ENCODE peak calls at places on chromosomes 11 and 22, in eight cellular contexts. One of them, this sample, is unnamed.

GRCh38 chr22:17724241-17724640 is 50.0 kb downstream of the BID start:
- DNase-seq in esophagus squamous epithelium: no peak
- DNase-seq in sigmoid colon: no peak
- DNase-seq in HCT116: no peak
- DNase-seq in stomach: no peak
- DNase-seq in heart left ventricle: no peak
- DNase-seq in adrenal gland: no peak
- DNase-seq in vagina: no peak
- DNase-seq in this sample: no peak

GRCh38 chr11:3129591-3130268 is 35.4 kb downstream of the OSBPL5 start:
- DNase-seq in esophagus squamous epithelium: no peak
- DNase-seq in sigmoid colon: peak; percentile 53
- DNase-seq in HCT116: no peak
- DNase-seq in stomach: no peak
- DNase-seq in heart left ventricle: peak; percentile 19
- DNase-seq in adrenal gland: no peak
- DNase-seq in vagina: no peak
- DNase-seq in this sample: peak; percentile 13

GRCh38 chr22:21725956-21726649 is 9.5 kb downstream of the YPEL1 start:
- DNase-seq in esophagus squamous epithelium: no peak
- DNase-seq in sigmoid colon: no peak
- DNase-seq in HCT116: no peak
- DNase-seq in stomach: no peak
- DNase-seq in heart left ventricle: no peak
- DNase-seq in adrenal gland: no peak
- DNase-seq in vagina: no peak
- DNase-seq in this sample: no peak

GRCh38 chr11:2525166-2525861 is 80.5 kb downstream of the KCNQ1 start:
- DNase-seq in esophagus squamous epithelium: no peak
- DNase-seq in sigmoid colon: peak; percentile 53
- DNase-seq in HCT116: no peak
- DNase-seq in stomach: peak; percentile 61
- DNase-seq in heart left ventricle: peak; percentile 22
- DNase-seq in adrenal gland: peak; percentile 24
- DNase-seq in vagina: no peak
- DNase-seq in this sample: peak; percentile 44

GRCh38 chr11:63915961-63916836 is 765 bp downstream of the RCOR2 start:
- DNase-seq in esophagus squamous epithelium: no peak
- DNase-seq in sigmoid colon: no peak
- DNase-seq in HCT116: no peak
- DNase-seq in stomach: peak; percentile 37
- DNase-seq in heart left ventricle: peak; percentile 70
- DNase-seq in adrenal gland: peak; percentile 30
- DNase-seq in vagina: no peak
- DNase-seq in this sample: no peak

GRCh38 chr22:42461511-42461910 is 29.3 kb upstream of the NFAM1 start:
- DNase-seq in esophagus squamous epithelium: no peak
- DNase-seq in sigmoid colon: no peak
- DNase-seq in HCT116: no peak
- DNase-seq in stomach: no peak
- DNase-seq in heart left ventricle: no peak
- DNase-seq in adrenal gland: no peak
- DNase-seq in vagina: no peak
- DNase-seq in this sample: no peak

GRCh38 chr11:21723681-21724080 is 469.2 kb upstream of the ANO5 start:
- DNase-seq in esophagus squamous epithelium: no peak
- DNase-seq in sigmoid colon: no peak
- DNase-seq in HCT116: no peak
- DNase-seq in stomach: no peak
- DNase-seq in heart left ventricle: no peak
- DNase-seq in adrenal gland: no peak
- DNase-seq in vagina: no peak
- DNase-seq in this sample: no peak

GRCh38 chr22:23548501-23549197 is 31.4 kb downstream of the IGLL1 start:
- DNase-seq in esophagus squamous epithelium: no peak
- DNase-seq in sigmoid colon: peak; percentile 45
- DNase-seq in HCT116: no peak
- DNase-seq in stomach: no peak
- DNase-seq in heart left ventricle: no peak
- DNase-seq in adrenal gland: no peak
- DNase-seq in vagina: no peak
- DNase-seq in this sample: no peak

GRCh38 chr11:30631148-30631547 is 45.0 kb upstream of the MPPED2 start:
- DNase-seq in esophagus squamous epithelium: no peak
- DNase-seq in sigmoid colon: no peak
- DNase-seq in HCT116: no peak
- DNase-seq in stomach: no peak
- DNase-seq in heart left ventricle: no peak
- DNase-seq in adrenal gland: no peak
- DNase-seq in vagina: no peak
- DNase-seq in this sample: no peak

GRCh38 chr11:66420671-66421476 is at the start of gene NPAS4:
- DNase-seq in esophagus squamous epithelium: no peak
- DNase-seq in sigmoid colon: no peak
- DNase-seq in HCT116: no peak
- DNase-seq in stomach: no peak
- DNase-seq in heart left ventricle: no peak
- DNase-seq in adrenal gland: no peak
- DNase-seq in vagina: no peak
- DNase-seq in this sample: no peak

GRCh38 chr11:64694821-64695365 is 28.1 kb downstream of the NRXN2 start:
- DNase-seq in esophagus squamous epithelium: no peak
- DNase-seq in sigmoid colon: no peak
- DNase-seq in HCT116: no peak
- DNase-seq in stomach: no peak
- DNase-seq in heart left ventricle: no peak
- DNase-seq in adrenal gland: no peak
- DNase-seq in vagina: no peak
- DNase-seq in this sample: no peak

GRCh38 chr11:121780971-121781370 is 328.2 kb upstream of the SORL1-AS1 start:
- DNase-seq in esophagus squamous epithelium: no peak
- DNase-seq in sigmoid colon: no peak
- DNase-seq in HCT116: no peak
- DNase-seq in stomach: no peak
- DNase-seq in heart left ventricle: no peak
- DNase-seq in adrenal gland: no peak
- DNase-seq in vagina: no peak
- DNase-seq in this sample: no peak

GRCh38 chr11:121770933-121771332 is 318.2 kb upstream of the SORL1-AS1 start:
- DNase-seq in esophagus squamous epithelium: no peak
- DNase-seq in sigmoid colon: no peak
- DNase-seq in HCT116: no peak
- DNase-seq in stomach: no peak
- DNase-seq in heart left ventricle: no peak
- DNase-seq in adrenal gland: no peak
- DNase-seq in vagina: no peak
- DNase-seq in this sample: no peak

GRCh38 chr11:121777056-121777455 is 324.3 kb upstream of the SORL1-AS1 start:
- DNase-seq in esophagus squamous epithelium: no peak
- DNase-seq in sigmoid colon: no peak
- DNase-seq in HCT116: no peak
- DNase-seq in stomach: no peak
- DNase-seq in heart left ventricle: no peak
- DNase-seq in adrenal gland: no peak
- DNase-seq in vagina: no peak
- DNase-seq in this sample: no peak

DNA sequence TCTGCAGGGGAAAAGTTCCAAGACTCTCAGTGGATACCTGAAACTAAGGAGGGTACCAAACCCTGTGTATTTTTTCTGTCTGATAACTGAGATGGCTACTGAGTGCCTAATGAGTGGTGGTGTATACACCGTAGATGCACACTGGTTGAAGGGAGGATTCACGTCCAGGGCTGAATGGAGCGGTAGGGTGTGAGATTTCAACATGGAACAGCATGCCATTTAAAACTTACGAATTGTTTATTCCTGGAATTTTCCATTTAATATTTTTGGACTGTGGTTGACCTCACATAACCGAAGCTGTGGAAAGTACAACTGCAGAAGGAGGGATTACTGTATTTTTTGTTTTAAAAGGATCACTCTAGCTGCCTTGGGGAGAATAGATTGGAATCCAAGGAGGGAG is 322.5 kb upstream of the SORL1-AS1 start:
- DNase-seq in esophagus squamous epithelium: no peak
- DNase-seq in sigmoid colon: no peak
- DNase-seq in HCT116: no peak
- DNase-seq in stomach: no peak
- DNase-seq in heart left ventricle: no peak
- DNase-seq in adrenal gland: no peak
- DNase-seq in vagina: no peak
- DNase-seq in this sample: no peak
- TF ChIP-seq POLR2A in esophagus squamous epithelium: no peak
- TF ChIP-seq POLR2A in sigmoid colon: no peak
- TF ChIP-seq POLR2A in HCT116: no peak
- TF ChIP-seq POLR2A in stomach: no peak
- TF ChIP-seq POLR2A in heart left ventricle: no peak
- TF ChIP-seq POLR2A in adrenal gland: no peak
- TF ChIP-seq POLR2A in vagina: no peak
- TF ChIP-seq POLR2A in this sample: no peak

GRCh38 chr11:94885581-94885980 is 87.8 kb downstream of the CWC15 start:
- DNase-seq in esophagus squamous epithelium: no peak
- DNase-seq in sigmoid colon: no peak
- DNase-seq in HCT116: no peak
- DNase-seq in stomach: no peak
- DNase-seq in heart left ventricle: no peak
- DNase-seq in adrenal gland: no peak
- DNase-seq in vagina: no peak
- DNase-seq in this sample: no peak

GRCh38 chr11:94884322-94884721 is 89.0 kb downstream of the CWC15 start:
- DNase-seq in esophagus squamous epithelium: no peak
- DNase-seq in sigmoid colon: no peak
- DNase-seq in HCT116: no peak
- DNase-seq in stomach: no peak
- DNase-seq in heart left ventricle: no peak
- DNase-seq in adrenal gland: no peak
- DNase-seq in vagina: no peak
- DNase-seq in this sample: no peak

GRCh38 chr11:94882931-94883330 is 90.4 kb downstream of the CWC15 start:
- DNase-seq in esophagus squamous epithelium: no peak
- DNase-seq in sigmoid colon: no peak
- DNase-seq in HCT116: no peak
- DNase-seq in stomach: no peak
- DNase-seq in heart left ventricle: no peak
- DNase-seq in adrenal gland: no peak
- DNase-seq in vagina: no peak
- DNase-seq in this sample: no peak

GRCh38 chr11:94883878-94884277 is 89.5 kb downstream of the CWC15 start:
- DNase-seq in esophagus squamous epithelium: no peak
- DNase-seq in sigmoid colon: no peak
- DNase-seq in HCT116: no peak
- DNase-seq in stomach: no peak
- DNase-seq in heart left ventricle: no peak
- DNase-seq in adrenal gland: no peak
- DNase-seq in vagina: no peak
- DNase-seq in this sample: no peak

DNA sequence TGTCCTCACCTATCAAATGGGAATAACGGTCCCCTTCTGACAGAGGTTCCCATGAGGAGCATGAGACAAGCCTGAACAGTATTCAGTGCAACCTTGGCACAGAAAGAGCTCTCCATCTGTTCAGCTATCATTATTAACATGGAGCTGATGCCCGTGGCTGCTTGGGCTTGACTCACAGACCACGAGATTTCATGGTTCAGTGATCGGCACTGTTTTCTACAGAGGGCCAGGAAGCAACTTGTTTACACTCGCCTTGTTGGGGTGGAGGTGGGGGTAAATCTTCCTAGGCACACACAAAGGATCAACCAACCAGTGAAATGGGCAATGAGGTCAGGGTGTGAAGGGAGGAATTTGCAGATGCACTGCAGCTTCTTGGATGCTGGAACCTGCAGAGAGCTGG is 88.2 kb downstream of the CWC15 start:
- DNase-seq in esophagus squamous epithelium: no peak
- DNase-seq in sigmoid colon: no peak
- DNase-seq in HCT116: no peak
- DNase-seq in stomach: no peak
- DNase-seq in heart left ventricle: no peak
- DNase-seq in adrenal gland: no peak
- DNase-seq in vagina: no peak
- DNase-seq in this sample: no peak
- TF ChIP-seq POLR2A in esophagus squamous epithelium: no peak
- TF ChIP-seq POLR2A in sigmoid colon: no peak
- TF ChIP-seq POLR2A in HCT116: no peak
- TF ChIP-seq POLR2A in stomach: no peak
- TF ChIP-seq POLR2A in heart left ventricle: no peak
- TF ChIP-seq POLR2A in adrenal gland: no peak
- TF ChIP-seq POLR2A in vagina: no peak
- TF ChIP-seq POLR2A in this sample: no peak

DNA sequence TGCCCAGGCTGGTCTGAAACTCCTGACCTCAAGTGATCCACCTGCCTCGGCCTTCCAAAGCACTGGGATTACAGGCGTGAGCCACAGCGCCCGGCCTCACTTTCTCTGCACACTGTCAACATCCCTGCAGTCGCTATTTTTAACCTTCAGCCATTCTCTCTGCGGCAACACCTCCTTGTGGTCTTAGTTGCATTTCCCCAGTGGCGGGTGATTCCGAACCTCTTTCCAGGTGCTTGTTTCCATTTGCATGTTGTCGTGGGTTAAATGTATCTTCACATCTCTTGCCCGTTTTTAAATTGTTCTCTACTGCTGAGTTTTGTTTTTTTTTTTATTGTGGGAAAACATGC is 2.2 kb upstream of the SCT start:
- DNase-seq in esophagus squamous epithelium: no peak
- DNase-seq in sigmoid colon: peak; percentile 69
- DNase-seq in HCT116: no peak
- DNase-seq in stomach: no peak
- DNase-seq in heart left ventricle: no peak
- DNase-seq in adrenal gland: no peak
- DNase-seq in vagina: no peak
- DNase-seq in this sample: no peak
- TF ChIP-seq POLR2A in esophagus squamous epithelium: no peak
- TF ChIP-seq POLR2A in sigmoid colon: no peak
- TF ChIP-seq POLR2A in HCT116: no peak
- TF ChIP-seq POLR2A in stomach: no peak
- TF ChIP-seq POLR2A in heart left ventricle: no peak
- TF ChIP-seq POLR2A in adrenal gland: no peak
- TF ChIP-seq POLR2A in vagina: no peak
- TF ChIP-seq POLR2A in this sample: no peak

DNA sequence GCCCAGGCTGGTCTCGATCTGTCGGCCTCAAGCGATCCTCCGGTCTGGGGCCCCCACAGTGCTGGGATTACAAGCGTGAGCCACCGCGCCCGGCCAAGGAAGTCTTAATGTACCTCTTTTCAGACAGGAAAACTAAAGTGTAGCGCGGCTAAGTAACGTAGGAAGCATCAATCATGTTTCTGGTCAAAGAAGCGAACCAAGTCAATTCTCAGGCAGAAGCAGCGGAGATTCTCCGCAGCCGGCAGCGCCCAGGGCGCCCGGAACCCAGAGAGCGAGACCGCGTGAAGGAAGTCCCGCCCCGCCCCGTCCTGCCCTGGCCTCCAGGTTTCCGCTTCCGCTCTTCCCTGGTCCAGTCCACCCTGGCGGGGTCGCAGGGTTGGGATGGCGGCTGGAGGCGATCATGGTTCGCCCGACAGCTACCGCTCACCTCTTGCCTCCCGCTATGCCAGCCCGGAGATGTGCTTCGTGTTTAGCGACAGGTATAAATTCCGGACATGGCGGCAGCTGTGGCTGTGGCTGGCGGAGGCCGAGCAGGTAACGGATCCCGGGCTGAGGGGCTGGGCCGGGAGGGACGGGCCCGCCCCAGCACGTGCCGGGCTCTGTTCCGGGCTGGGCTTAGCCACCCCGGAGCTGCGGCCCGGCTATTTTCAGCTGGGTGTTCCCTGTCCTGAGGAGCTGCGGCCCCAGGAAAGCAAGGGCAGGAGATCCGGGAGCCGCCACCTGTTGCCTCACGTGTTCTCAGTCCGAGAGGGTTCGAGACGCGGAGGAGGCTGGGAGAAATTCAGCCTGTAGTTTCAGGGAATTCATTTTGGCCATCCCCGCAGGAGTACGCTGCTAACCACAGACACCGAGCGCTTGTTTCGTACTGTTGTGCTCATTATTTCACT is at the start of gene ADSL:
- DNase-seq in esophagus squamous epithelium: peak; percentile 46
- DNase-seq in sigmoid colon: peak; percentile 93
- DNase-seq in HCT116: peak; percentile 47
- DNase-seq in stomach: peak; percentile 88
- DNase-seq in heart left ventricle: peak; percentile 93
- DNase-seq in adrenal gland: peak; percentile 91
- DNase-seq in vagina: no peak
- DNase-seq in this sample: peak; percentile 91
- TF ChIP-seq POLR2A in esophagus squamous epithelium: peak; percentile 5
- TF ChIP-seq POLR2A in sigmoid colon: peak; percentile 79
- TF ChIP-seq POLR2A in HCT116: peak; percentile 97
- TF ChIP-seq POLR2A in stomach: no peak
- TF ChIP-seq POLR2A in heart left ventricle: peak; percentile 85
- TF ChIP-seq POLR2A in adrenal gland: peak; percentile 87
- TF ChIP-seq POLR2A in vagina: no peak
- TF ChIP-seq POLR2A in this sample: peak; percentile 86

This sample was measured in right lobe of liver.